ENCODE peak calls at places on chromosomes 13 and 19, in eight cellular contexts. A is uterus, G is breast epithelium, M is WERI-Rb-1, U is fibroblast of lung, C is upper lobe of right lung, Z is neural progenitor cell, R is H9. O is an unnamed sample.

GRCh38 chr19:16068696-16069259 is 7.5 kb upstream of the TPM4 start:
- DNase-seq in Z (no peak), C (no peak), G (no peak), U (peak; percentile 46), M (no peak), R (no peak), A (no peak), O (no peak)

GRCh38 chr19:41328157-41328817 is 18.3 kb downstream of the CCDC97 start:
- DNase-seq in R (no peak), A (no peak), G (no peak), M (no peak), U (peak; percentile 54), Z (no peak), C (no peak), O (no peak)

GRCh38 chr13:110746443-110746842 is 32.9 kb downstream of the ING1 start:
- DNase-seq in A (no peak), U (peak; percentile 7), Z (no peak), R (no peak), C (no peak), M (no peak), G (no peak), O (no peak)

GRCh38 chr19:45172173-45172572 is 5.9 kb downstream of the TRAPPC6A start:
- DNase-seq in G (no peak), M (no peak), R (no peak), U (no peak), Z (no peak), A (no peak), C (no peak), O (no peak)

GRCh38 chr13:110445183-110445582 is 116.3 kb downstream of the RAB20 start:
- DNase-seq in M (no peak), U (peak; percentile 63), Z (no peak), A (no peak), R (no peak), G (no peak), C (no peak), O (no peak)

GRCh38 chr13:110319774-110320509 is 12.9 kb downstream of the COL4A2 start:
- DNase-seq in U (peak; percentile 95), C (no peak), A (no peak), R (peak; percentile 25), M (no peak), Z (no peak), G (peak; percentile 27), O (no peak)

GRCh38 chr19:23403581-23404324 is 8.5 kb upstream of the ZNF91 start:
- DNase-seq in R (no peak), Z (peak; percentile 16), M (no peak), C (no peak), A (no peak), U (no peak), G (no peak), O (no peak)

GRCh38 chr19:38247734-38248268 is 8.4 kb downstream of the PPP1R14A start:
- DNase-seq in C (no peak), R (no peak), A (no peak), U (peak; percentile 63), M (peak; percentile 53), G (no peak), Z (no peak), O (peak; percentile 38)

GRCh38 chr19:29672319-29672932 is 7.2 kb downstream of the PLEKHF1 start:
- DNase-seq in Z (no peak), C (peak; percentile 25), M (no peak), U (no peak), R (no peak), A (no peak), G (no peak), O (no peak)

GRCh38 chr13:41059466-41059865 is 1.8 kb upstream of the WBP4 start:
- DNase-seq in C (no peak), G (no peak), A (no peak), M (no peak), R (no peak), U (peak; percentile 18), Z (no peak), O (no peak)

GRCh38 chr13:97124237-97124636 is 97.9 kb upstream of the MBNL2 start:
- DNase-seq in Z (no peak), A (no peak), C (no peak), U (no peak), G (no peak), R (no peak), M (no peak), O (no peak)

GRCh38 chr13:111211789-111212516 is 96.8 kb downstream of the ARHGEF7 start:
- DNase-seq in C (no peak), Z (peak; percentile 70), M (no peak), R (peak; percentile 52), G (no peak), A (no peak), U (peak; percentile 93), O (no peak)

GRCh38 chr13:27574661-27575060 is 45.7 kb downstream of the LNX2 start:
- DNase-seq in R (no peak), A (no peak), G (no peak), M (no peak), U (no peak), Z (no peak), C (no peak), O (no peak)

DNA sequence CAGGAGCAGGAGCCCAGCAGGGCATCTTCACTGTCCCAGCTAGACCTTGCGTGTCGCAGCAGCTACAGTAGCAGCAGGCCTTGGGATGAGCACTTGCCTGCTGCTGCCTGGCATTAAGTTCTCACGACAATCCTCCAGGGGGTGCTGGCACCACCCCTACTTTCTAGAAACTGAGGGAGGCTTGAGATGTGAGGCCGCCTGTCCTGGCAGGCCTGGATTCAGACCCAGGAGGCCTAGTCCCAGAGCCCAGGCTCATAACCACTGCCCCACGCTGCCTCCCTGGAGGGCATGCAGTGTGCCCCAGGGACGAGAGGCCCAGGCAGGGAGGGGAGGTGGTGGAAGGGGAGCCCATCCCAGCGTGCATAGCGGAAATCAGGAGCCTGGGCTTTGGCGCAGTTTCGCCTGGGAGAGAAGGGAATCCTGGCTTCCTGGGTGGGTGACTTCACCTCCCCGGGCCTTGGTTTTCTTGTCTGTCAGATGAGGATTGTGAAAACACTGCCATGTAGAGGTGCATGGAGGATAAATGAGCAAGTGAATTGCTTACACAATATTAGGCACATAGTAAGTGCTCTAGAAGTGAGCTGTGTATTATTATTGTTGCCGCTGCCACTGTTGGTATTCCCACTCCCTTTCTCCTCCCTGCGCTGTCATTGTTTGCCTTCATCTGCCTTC is 26.1 kb downstream of the PPP5C start:
- DNase-seq in A (no peak), M (peak; percentile 33), Z (peak; percentile 59), U (peak; percentile 63), R (peak; percentile 76), C (peak; percentile 60), G (no peak), O (no peak)
- TF ChIP-seq CTCF in A (peak; percentile 15), M (peak; percentile 42), Z (peak; percentile 59), U (peak; percentile 39), R (peak; percentile 69), C (peak; percentile 14), G (no peak), O (no peak)

GRCh38 chr13:24502567-24503375 is 9.8 kb downstream of the PARP4 start:
- DNase-seq in C (no peak), R (no peak), M (no peak), U (peak; percentile 77), Z (peak; percentile 62), A (no peak), G (peak; percentile 22), O (no peak)

GRCh38 chr13:24500977-24501376 is 11.6 kb downstream of the PARP4 start:
- DNase-seq in Z (no peak), C (no peak), U (peak; percentile 87), A (no peak), G (no peak), M (no peak), R (no peak), O (no peak)

GRCh38 chr13:24505756-24506155 is 6.8 kb downstream of the PARP4 start:
- DNase-seq in Z (no peak), G (no peak), M (no peak), U (no peak), C (no peak), A (no peak), R (no peak), O (no peak)

GRCh38 chr13:24505256-24505655 is 7.3 kb downstream of the PARP4 start:
- DNase-seq in R (no peak), Z (no peak), G (no peak), M (no peak), C (no peak), A (no peak), U (peak; percentile 31), O (no peak)

DNA sequence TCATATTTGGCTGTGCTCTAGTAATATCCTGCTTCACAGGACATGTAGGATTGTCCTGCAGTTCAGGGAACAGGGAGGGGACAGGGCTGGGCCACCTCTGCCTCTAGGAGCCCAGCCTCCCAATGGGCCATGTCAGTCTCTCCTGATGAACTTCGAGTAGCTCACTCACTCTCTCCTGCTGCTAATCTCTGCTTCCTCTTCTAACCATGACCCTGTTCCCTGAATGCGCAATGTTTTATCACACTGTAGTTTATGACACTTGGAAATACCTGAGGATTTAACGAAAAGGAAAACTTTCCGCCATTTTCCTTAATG is 9.2 kb downstream of the PARP4 start:
- DNase-seq in U (no peak), A (no peak), Z (no peak), M (no peak), G (no peak), C (no peak), R (no peak), O (no peak)
- H3K27ac ChIP-seq in U (no peak overlapping the region), A (no peak overlapping the region), Z (no peak overlapping the region), M (no peak overlapping the region), G (no peak overlapping the region), C (no peak overlapping the region), R (no peak overlapping the region), O (no peak overlapping the region)

DNA sequence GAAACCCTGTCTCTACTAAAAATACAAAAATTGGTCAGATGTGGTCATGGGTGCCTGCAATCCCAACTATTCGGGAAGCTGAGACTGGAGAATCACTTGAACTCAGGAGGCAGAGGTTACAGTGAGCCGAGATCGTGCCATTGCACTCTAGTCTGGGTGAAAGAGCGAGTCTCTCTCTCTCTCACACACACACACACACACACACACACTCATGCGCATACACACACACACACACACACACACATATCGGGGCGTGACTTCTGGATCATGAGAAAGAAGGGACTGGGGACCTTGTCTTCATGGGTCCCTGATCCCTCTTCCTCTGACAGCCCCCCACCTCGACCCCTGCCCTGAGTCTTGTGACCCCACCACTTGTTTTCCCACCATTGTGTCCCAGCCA is 11.8 kb upstream of the SDHAF1 start:
- DNase-seq in U (no peak), M (no peak), C (no peak), Z (no peak), R (no peak), A (no peak), G (no peak), O (no peak)
- H3K27me3 ChIP-seq in U (peaks cover 10% of the 10 kb centered on the region), M (no peaks in the 10 kb centered on the region), C (peaks cover 28% of the 10 kb centered on the region), Z (peaks cover 74% of the 10 kb centered on the region), R (no peaks in the 10 kb centered on the region), A (no peaks in the 10 kb centered on the region), G (peaks cover 41% of the 10 kb centered on the region), O (peaks cover 5% of the 10 kb centered on the region)

GRCh38 chr19:57583521-57584416 is at the start of gene ZIK1:
- DNase-seq in A (peak; percentile 88), R (peak; percentile 97), U (peak; percentile 91), M (peak; percentile 97), G (peak; percentile 85), C (peak; percentile 86), Z (peak; percentile 99), O (peak; percentile 90)

GRCh38 chr19:57583104-57583520 is 833 bp upstream of the ZIK1 start:
- DNase-seq in M (no peak), R (peak; percentile 28), A (no peak), U (no peak), G (no peak), C (no peak), Z (no peak), O (no peak)

GRCh38 chr19:57576661-57577060 is 2.0 kb downstream of the ZNF416 start:
- DNase-seq in U (no peak), R (no peak), Z (no peak), M (no peak), C (no peak), G (no peak), A (no peak), O (no peak)

GRCh38 chr19:57578487-57579205 is at the start of gene ZNF416:
- DNase-seq in U (peak; percentile 97), C (peak; percentile 96), Z (peak; percentile 100), A (peak; percentile 97), G (peak; percentile 97), M (peak; percentile 98), R (peak; percentile 99), O (peak; percentile 99)
- TF ChIP-seq CTCF in U (peak; percentile 18), C (peak; percentile 34), Z (peak; percentile 33), A (peak; percentile 7), G (no peak), M (no peak), R (peak; percentile 31), O (peak; percentile 47)